ENCODE peak calls at places on chromosomes 5 and 9, in nine cellular contexts. One of them, this sample, is unnamed.
A peak's percentile ranks its signal among the peaks of the same experiment; 100 is the strongest.

GRCh38 chr5:142674438-142675210 is 11.3 kb downstream of the FGF1 start:
- DNase-seq in activated T-helper 2 cell treated with anti-CD3 and anti-CD28 coated beads, Interferon-gamma antibody, Interleukin-2, Interleukin-4, amounts not matched to agents 10 μg/mL and 5 μg/mL and 100 μg/mL, durations not matched to agents 14 hours and 24 hours and 36 hours: no peak
- DNase-seq in lung: no peak
- DNase-seq in NCI-H748 treated with DMSO at 0.1 percent for 48 hours: no peak
- DNase-seq in breast epithelium: no peak
- DNase-seq in GM19239: no peak
- DNase-seq in AML-193: no peak
- DNase-seq in T-helper 1 cell: no peak
- DNase-seq in AG08395: peak; percentile 75
- DNase-seq in this sample: no peak

GRCh38 chr9:21996438-21996837 is 1.8 kb downstream of the CDKN2B-AS1 start:
- DNase-seq in activated T-helper 2 cell treated with anti-CD3 and anti-CD28 coated beads, Interferon-gamma antibody, Interleukin-2, Interleukin-4, amounts not matched to agents 10 μg/mL and 5 μg/mL and 100 μg/mL, durations not matched to agents 14 hours and 24 hours and 36 hours: no peak
- DNase-seq in lung: no peak
- DNase-seq in NCI-H748 treated with DMSO at 0.1 percent for 48 hours: peak; percentile 54
- DNase-seq in breast epithelium: no peak
- DNase-seq in GM19239: no peak
- DNase-seq in AML-193: no peak
- DNase-seq in T-helper 1 cell: no peak
- DNase-seq in AG08395: no peak
- DNase-seq in this sample: no peak

GRCh38 chr5:172502969-172503368 is 48.6 kb upstream of the SH3PXD2B start:
- DNase-seq in activated T-helper 2 cell treated with anti-CD3 and anti-CD28 coated beads, Interferon-gamma antibody, Interleukin-2, Interleukin-4, amounts not matched to agents 10 μg/mL and 5 μg/mL and 100 μg/mL, durations not matched to agents 14 hours and 24 hours and 36 hours: no peak
- DNase-seq in lung: no peak
- DNase-seq in NCI-H748 treated with DMSO at 0.1 percent for 48 hours: no peak
- DNase-seq in breast epithelium: no peak
- DNase-seq in GM19239: no peak
- DNase-seq in AML-193: no peak
- DNase-seq in T-helper 1 cell: no peak
- DNase-seq in AG08395: no peak
- DNase-seq in this sample: no peak

GRCh38 chr9:129378241-129378661 is 200.2 kb upstream of the IER5L start:
- DNase-seq in activated T-helper 2 cell treated with anti-CD3 and anti-CD28 coated beads, Interferon-gamma antibody, Interleukin-2, Interleukin-4, amounts not matched to agents 10 μg/mL and 5 μg/mL and 100 μg/mL, durations not matched to agents 14 hours and 24 hours and 36 hours: no peak
- DNase-seq in lung: no peak
- DNase-seq in NCI-H748 treated with DMSO at 0.1 percent for 48 hours: no peak
- DNase-seq in breast epithelium: no peak
- DNase-seq in GM19239: no peak
- DNase-seq in AML-193: no peak
- DNase-seq in T-helper 1 cell: no peak
- DNase-seq in AG08395: no peak
- DNase-seq in this sample: no peak

GRCh38 chr9:34310205-34310604 is 18.9 kb downstream of the KIF24 start:
- DNase-seq in activated T-helper 2 cell treated with anti-CD3 and anti-CD28 coated beads, Interferon-gamma antibody, Interleukin-2, Interleukin-4, amounts not matched to agents 10 μg/mL and 5 μg/mL and 100 μg/mL, durations not matched to agents 14 hours and 24 hours and 36 hours: no peak
- DNase-seq in lung: no peak
- DNase-seq in NCI-H748 treated with DMSO at 0.1 percent for 48 hours: peak; percentile 26
- DNase-seq in breast epithelium: no peak
- DNase-seq in GM19239: no peak
- DNase-seq in AML-193: no peak
- DNase-seq in T-helper 1 cell: no peak
- DNase-seq in AG08395: no peak
- DNase-seq in this sample: no peak

GRCh38 chr5:141848771-141849370 is 29.3 kb downstream of the PCDH1 start:
- DNase-seq in activated T-helper 2 cell treated with anti-CD3 and anti-CD28 coated beads, Interferon-gamma antibody, Interleukin-2, Interleukin-4, amounts not matched to agents 10 μg/mL and 5 μg/mL and 100 μg/mL, durations not matched to agents 14 hours and 24 hours and 36 hours: no peak
- DNase-seq in lung: peak; percentile 86
- DNase-seq in NCI-H748 treated with DMSO at 0.1 percent for 48 hours: peak; percentile 48
- DNase-seq in breast epithelium: peak; percentile 74
- DNase-seq in GM19239: peak; percentile 28
- DNase-seq in AML-193: no peak
- DNase-seq in T-helper 1 cell: no peak
- DNase-seq in AG08395: no peak
- DNase-seq in this sample: peak; percentile 27

GRCh38 chr5:169202969-169203368 is 98.0 kb downstream of the SLIT3 start:
- DNase-seq in activated T-helper 2 cell treated with anti-CD3 and anti-CD28 coated beads, Interferon-gamma antibody, Interleukin-2, Interleukin-4, amounts not matched to agents 10 μg/mL and 5 μg/mL and 100 μg/mL, durations not matched to agents 14 hours and 24 hours and 36 hours: no peak
- DNase-seq in lung: no peak
- DNase-seq in NCI-H748 treated with DMSO at 0.1 percent for 48 hours: no peak
- DNase-seq in breast epithelium: no peak
- DNase-seq in GM19239: no peak
- DNase-seq in AML-193: no peak
- DNase-seq in T-helper 1 cell: no peak
- DNase-seq in AG08395: no peak
- DNase-seq in this sample: no peak

GRCh38 chr9:34377402-34377741 is 674 bp upstream of the MYORG start:
- DNase-seq in activated T-helper 2 cell treated with anti-CD3 and anti-CD28 coated beads, Interferon-gamma antibody, Interleukin-2, Interleukin-4, amounts not matched to agents 10 μg/mL and 5 μg/mL and 100 μg/mL, durations not matched to agents 14 hours and 24 hours and 36 hours: no peak
- DNase-seq in lung: peak; percentile 45
- DNase-seq in NCI-H748 treated with DMSO at 0.1 percent for 48 hours: no peak
- DNase-seq in breast epithelium: no peak
- DNase-seq in GM19239: no peak
- DNase-seq in AML-193: no peak
- DNase-seq in T-helper 1 cell: no peak
- DNase-seq in AG08395: no peak
- DNase-seq in this sample: no peak

GRCh38 chr5:168528521-168529360 is at the start of gene FBLL1:
- DNase-seq in activated T-helper 2 cell treated with anti-CD3 and anti-CD28 coated beads, Interferon-gamma antibody, Interleukin-2, Interleukin-4, amounts not matched to agents 10 μg/mL and 5 μg/mL and 100 μg/mL, durations not matched to agents 14 hours and 24 hours and 36 hours: no peak
- DNase-seq in lung: no peak
- DNase-seq in NCI-H748 treated with DMSO at 0.1 percent for 48 hours: peak; percentile 17
- DNase-seq in breast epithelium: no peak
- DNase-seq in GM19239: no peak
- DNase-seq in AML-193: no peak
- DNase-seq in T-helper 1 cell: no peak
- DNase-seq in AG08395: peak; percentile 31
- DNase-seq in this sample: no peak

GRCh38 chr9:127554966-127555829 is 56.9 kb upstream of the STXBP1 start:
- DNase-seq in activated T-helper 2 cell treated with anti-CD3 and anti-CD28 coated beads, Interferon-gamma antibody, Interleukin-2, Interleukin-4, amounts not matched to agents 10 μg/mL and 5 μg/mL and 100 μg/mL, durations not matched to agents 14 hours and 24 hours and 36 hours: no peak
- DNase-seq in lung: no peak
- DNase-seq in NCI-H748 treated with DMSO at 0.1 percent for 48 hours: no peak
- DNase-seq in breast epithelium: no peak
- DNase-seq in GM19239: no peak
- DNase-seq in AML-193: no peak
- DNase-seq in T-helper 1 cell: no peak
- DNase-seq in AG08395: no peak
- DNase-seq in this sample: no peak

GRCh38 chr5:150783422-150783928 is 4.9 kb downstream of the SMIM3 start:
- DNase-seq in activated T-helper 2 cell treated with anti-CD3 and anti-CD28 coated beads, Interferon-gamma antibody, Interleukin-2, Interleukin-4, amounts not matched to agents 10 μg/mL and 5 μg/mL and 100 μg/mL, durations not matched to agents 14 hours and 24 hours and 36 hours: peak; percentile 69
- DNase-seq in lung: peak; percentile 63
- DNase-seq in NCI-H748 treated with DMSO at 0.1 percent for 48 hours: peak; percentile 73
- DNase-seq in breast epithelium: peak; percentile 54
- DNase-seq in GM19239: no peak
- DNase-seq in AML-193: peak; percentile 95
- DNase-seq in T-helper 1 cell: peak; percentile 58
- DNase-seq in AG08395: peak; percentile 88
- DNase-seq in this sample: peak; percentile 73